ENCODE peak calls at places on chromosomes 5 and 9, in seven cellular contexts. One of them, this sample, is unnamed.

GRCh38 chr9:131807131-131807990 is 67.5 kb upstream of the RAPGEF1 start:
- DNase-seq in psoas muscle: no peak
- DNase-seq in prostate gland: no peak
- DNase-seq in transverse colon: no peak
- DNase-seq in hepatocyte: no peak
- DNase-seq in omental fat pad: no peak
- DNase-seq in sigmoid colon: no peak
- DNase-seq in this sample: no peak

GRCh38 chr9:10855847-10856246 is 243.0 kb upstream of the PTPRD start:
- DNase-seq in psoas muscle: no peak
- DNase-seq in prostate gland: no peak
- DNase-seq in transverse colon: no peak
- DNase-seq in hepatocyte: peak
- DNase-seq in omental fat pad: no peak
- DNase-seq in sigmoid colon: no peak
- DNase-seq in this sample: no peak

GRCh38 chr5:157689942-157690689 is 18.8 kb downstream of the C5orf52 start:
- DNase-seq in psoas muscle: no peak
- DNase-seq in prostate gland: no peak
- DNase-seq in transverse colon: no peak
- DNase-seq in hepatocyte: no peak
- DNase-seq in omental fat pad: no peak
- DNase-seq in sigmoid colon: no peak
- DNase-seq in this sample: no peak

GRCh38 chr9:126705767-126706697 is 92.3 kb downstream of the LMX1B start:
- DNase-seq in psoas muscle: peak
- DNase-seq in prostate gland: peak
- DNase-seq in transverse colon: peak
- DNase-seq in hepatocyte: peak
- DNase-seq in omental fat pad: peak
- DNase-seq in sigmoid colon: peak
- DNase-seq in this sample: no peak

GRCh38 chr5:61304611-61305369 is 27.3 kb upstream of the ZSWIM6 start:
- DNase-seq in psoas muscle: no peak
- DNase-seq in prostate gland: peak
- DNase-seq in transverse colon: peak
- DNase-seq in hepatocyte: peak
- DNase-seq in omental fat pad: no peak
- DNase-seq in sigmoid colon: no peak
- DNase-seq in this sample: no peak

GRCh38 chr9:103188966-103189365 is 193.8 kb downstream of the CYLC2 start:
- DNase-seq in psoas muscle: peak
- DNase-seq in prostate gland: no peak
- DNase-seq in transverse colon: no peak
- DNase-seq in hepatocyte: no peak
- DNase-seq in omental fat pad: no peak
- DNase-seq in sigmoid colon: no peak
- DNase-seq in this sample: no peak

GRCh38 chr5:132291026-132291425 is 3.2 kb upstream of the SLC22A4 start:
- DNase-seq in psoas muscle: no peak
- DNase-seq in prostate gland: no peak
- DNase-seq in transverse colon: no peak
- DNase-seq in hepatocyte: no peak
- DNase-seq in omental fat pad: no peak
- DNase-seq in sigmoid colon: no peak
- DNase-seq in this sample: no peak

GRCh38 chr9:129863059-129863690 is 27.9 kb downstream of the USP20 start:
- DNase-seq in psoas muscle: peak
- DNase-seq in prostate gland: no peak
- DNase-seq in transverse colon: peak
- DNase-seq in hepatocyte: no peak
- DNase-seq in omental fat pad: no peak
- DNase-seq in sigmoid colon: no peak
- DNase-seq in this sample: no peak

GRCh38 chr5:176519810-176520720 is 17.1 kb downstream of the RNF44 start:
- DNase-seq in psoas muscle: no peak
- DNase-seq in prostate gland: no peak
- DNase-seq in transverse colon: no peak
- DNase-seq in hepatocyte: no peak
- DNase-seq in omental fat pad: no peak
- DNase-seq in sigmoid colon: no peak
- DNase-seq in this sample: no peak

GRCh38 chr9:104386425-104387069 is 117.5 kb upstream of the OR13F1 start:
- DNase-seq in psoas muscle: no peak
- DNase-seq in prostate gland: no peak
- DNase-seq in transverse colon: no peak
- DNase-seq in hepatocyte: peak
- DNase-seq in omental fat pad: no peak
- DNase-seq in sigmoid colon: no peak
- DNase-seq in this sample: no peak

GRCh38 chr5:142585451-142585850 is 100.4 kb downstream of the FGF1 start:
- DNase-seq in psoas muscle: no peak
- DNase-seq in prostate gland: no peak
- DNase-seq in transverse colon: no peak
- DNase-seq in hepatocyte: no peak
- DNase-seq in omental fat pad: no peak
- DNase-seq in sigmoid colon: no peak
- DNase-seq in this sample: no peak

GRCh38 chr9:107248714-107249113 is 34.4 kb upstream of the RAD23B start:
- DNase-seq in psoas muscle: no peak
- DNase-seq in prostate gland: no peak
- DNase-seq in transverse colon: no peak
- DNase-seq in hepatocyte: no peak
- DNase-seq in omental fat pad: no peak
- DNase-seq in sigmoid colon: no peak
- DNase-seq in this sample: no peak

GRCh38 chr9:3916984-3917383 is 382.9 kb downstream of the GLIS3 start:
- DNase-seq in psoas muscle: no peak
- DNase-seq in prostate gland: no peak
- DNase-seq in transverse colon: no peak
- DNase-seq in hepatocyte: no peak
- DNase-seq in omental fat pad: no peak
- DNase-seq in sigmoid colon: no peak
- DNase-seq in this sample: no peak

GRCh38 chr9:125654121-125654520 is 52.9 kb downstream of the MAPKAP1 start:
- DNase-seq in psoas muscle: no peak
- DNase-seq in prostate gland: no peak
- DNase-seq in transverse colon: no peak
- DNase-seq in hepatocyte: no peak
- DNase-seq in omental fat pad: no peak
- DNase-seq in sigmoid colon: no peak
- DNase-seq in this sample: no peak

DNA sequence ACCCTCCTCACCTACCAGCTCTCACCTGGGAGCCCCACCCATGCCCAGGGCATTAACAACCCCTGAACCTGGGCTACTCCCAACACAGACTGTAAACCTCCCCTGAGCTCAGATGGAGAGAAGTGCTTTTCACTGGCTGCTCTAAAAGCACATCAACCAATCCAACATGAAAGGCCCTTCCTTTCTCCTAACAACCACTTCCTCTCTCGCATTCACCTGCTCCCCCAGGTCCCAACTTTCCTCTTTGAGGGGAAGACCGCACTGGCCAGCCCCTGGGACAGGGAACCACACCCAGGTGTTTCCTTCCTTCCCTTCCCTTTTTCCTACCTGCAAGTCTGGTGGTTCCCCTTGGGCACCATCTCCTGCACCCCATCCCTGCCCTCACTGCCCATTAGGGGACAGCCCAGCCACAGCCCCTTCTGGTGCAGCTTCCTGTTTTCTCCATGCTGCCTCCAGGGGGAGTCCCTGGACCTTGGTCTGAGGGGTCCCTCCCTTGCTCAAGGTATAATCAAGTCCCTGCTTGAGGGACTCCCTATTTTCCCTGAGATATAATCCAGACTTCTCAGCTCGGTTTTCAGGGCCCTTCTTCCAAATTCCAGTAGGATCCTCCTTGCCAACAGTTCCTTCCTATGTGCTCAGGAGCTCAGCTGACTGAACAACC is 30.5 kb upstream of the DAB2IP start:
- DNase-seq in psoas muscle: no peak
- DNase-seq in prostate gland: no peak
- DNase-seq in transverse colon: no peak
- DNase-seq in hepatocyte: no peak
- DNase-seq in omental fat pad: no peak
- DNase-seq in sigmoid colon: no peak
- DNase-seq in this sample: peak
- TF ChIP-seq CTCF in psoas muscle: peak
- TF ChIP-seq CTCF in prostate gland: no peak
- TF ChIP-seq CTCF in transverse colon: no peak
- TF ChIP-seq CTCF in hepatocyte: peak
- TF ChIP-seq CTCF in omental fat pad: no peak
- TF ChIP-seq CTCF in sigmoid colon: peak
- TF ChIP-seq CTCF in this sample: peak

DNA sequence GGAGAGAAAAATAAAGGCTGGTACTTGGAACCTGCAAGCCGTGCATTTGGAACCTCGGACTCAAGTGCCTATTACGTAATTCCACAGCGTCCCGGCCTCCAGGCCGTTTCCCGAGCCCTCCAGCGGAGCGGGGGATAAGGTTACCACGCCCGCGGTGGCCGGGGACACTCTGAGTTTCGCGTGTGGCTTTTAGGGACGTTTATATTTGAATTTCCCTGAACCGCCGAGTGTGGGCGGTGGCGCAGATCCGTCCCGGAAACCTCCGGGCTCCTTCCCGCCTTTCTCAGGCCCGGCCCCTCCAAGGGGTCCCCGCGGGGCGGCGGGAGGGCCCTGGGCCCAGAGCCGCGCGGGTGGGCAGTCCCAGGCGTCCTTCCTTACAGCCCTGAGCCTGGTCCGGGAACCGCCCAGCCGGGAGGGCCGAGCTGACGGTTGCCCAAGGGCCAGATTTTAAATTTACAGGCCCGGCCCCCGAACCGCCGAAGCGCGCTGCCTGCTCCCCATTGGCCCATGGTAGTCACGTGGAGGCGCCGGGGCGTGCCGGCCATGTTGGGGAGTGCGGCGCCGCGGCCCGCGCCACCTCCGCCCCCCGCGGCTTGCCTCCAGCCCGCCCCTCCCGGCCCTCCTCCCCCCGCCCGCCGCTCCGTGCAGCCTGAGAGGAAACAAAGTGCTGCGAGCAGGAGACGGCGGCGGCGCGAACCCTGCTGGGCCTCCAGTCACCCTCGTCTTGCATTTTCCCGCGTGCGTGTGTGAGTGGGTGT is at the start of gene LMNB1:
- DNase-seq in psoas muscle: peak
- DNase-seq in prostate gland: peak
- DNase-seq in transverse colon: peak
- DNase-seq in hepatocyte: peak
- DNase-seq in omental fat pad: peak
- DNase-seq in sigmoid colon: peak
- DNase-seq in this sample: no peak
- TF ChIP-seq CTCF in psoas muscle: no peak
- TF ChIP-seq CTCF in prostate gland: no peak
- TF ChIP-seq CTCF in transverse colon: peak
- TF ChIP-seq CTCF in hepatocyte: no peak
- TF ChIP-seq CTCF in omental fat pad: no peak
- TF ChIP-seq CTCF in sigmoid colon: no peak
- TF ChIP-seq CTCF in this sample: no peak

DNA sequence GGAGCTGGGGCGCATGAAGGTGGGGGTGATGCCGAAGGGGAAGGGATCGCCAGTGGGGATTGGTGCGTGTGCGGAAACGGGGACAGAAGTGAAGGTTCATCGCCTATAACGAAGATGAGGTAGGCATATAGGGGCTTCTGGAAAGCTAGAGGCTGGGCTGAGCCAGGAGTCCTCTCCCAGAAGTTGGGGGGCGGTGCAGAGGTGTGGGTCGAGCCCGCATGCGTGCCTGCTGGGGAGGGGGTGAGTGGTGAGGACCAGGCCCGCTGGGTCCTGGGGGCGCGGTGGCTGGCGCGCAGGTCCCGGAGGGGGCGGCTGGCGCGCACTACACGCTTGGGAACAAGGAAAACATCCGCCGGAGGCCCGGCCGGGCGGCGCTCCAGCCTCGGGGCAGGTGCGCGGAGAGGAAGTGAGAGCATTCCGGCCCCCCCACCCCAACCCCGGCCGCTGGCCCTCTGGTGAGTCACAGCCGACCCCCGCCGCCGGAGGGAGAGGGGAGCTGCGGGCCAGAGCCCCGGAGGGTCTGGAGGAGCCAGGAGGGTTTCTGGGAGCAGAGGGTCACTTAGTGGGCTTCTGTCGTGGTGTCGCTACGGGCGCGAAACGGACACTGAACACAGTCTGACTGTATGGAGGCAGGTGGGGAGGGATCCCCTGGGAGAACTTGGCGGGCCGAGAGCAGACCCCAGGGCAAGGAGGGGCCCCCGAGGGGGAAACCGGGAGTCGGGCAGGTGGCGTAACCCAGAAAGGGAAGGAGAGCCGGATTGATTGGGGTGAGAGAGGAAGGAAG is 2.9 kb upstream of the MSMP start:
- DNase-seq in psoas muscle: peak
- DNase-seq in prostate gland: peak
- DNase-seq in transverse colon: peak
- DNase-seq in hepatocyte: peak
- DNase-seq in omental fat pad: no peak
- DNase-seq in sigmoid colon: peak
- DNase-seq in this sample: no peak
- TF ChIP-seq CTCF in psoas muscle: no peak
- TF ChIP-seq CTCF in prostate gland: no peak
- TF ChIP-seq CTCF in transverse colon: peak
- TF ChIP-seq CTCF in hepatocyte: no peak
- TF ChIP-seq CTCF in omental fat pad: no peak
- TF ChIP-seq CTCF in sigmoid colon: no peak
- TF ChIP-seq CTCF in this sample: no peak

GRCh38 chr9:127726871-127727270 is 8.2 kb downstream of the TOR2A start:
- DNase-seq in psoas muscle: no peak
- DNase-seq in prostate gland: no peak
- DNase-seq in transverse colon: no peak
- DNase-seq in hepatocyte: no peak
- DNase-seq in omental fat pad: no peak
- DNase-seq in sigmoid colon: no peak
- DNase-seq in this sample: no peak

GRCh38 chr9:127730262-127730661 is 4.8 kb downstream of the TOR2A start:
- DNase-seq in psoas muscle: no peak
- DNase-seq in prostate gland: no peak
- DNase-seq in transverse colon: no peak
- DNase-seq in hepatocyte: no peak
- DNase-seq in omental fat pad: no peak
- DNase-seq in sigmoid colon: no peak
- DNase-seq in this sample: no peak

GRCh38 chr9:127730799-127731410 is 4.2 kb downstream of the TOR2A start:
- DNase-seq in psoas muscle: peak
- DNase-seq in prostate gland: no peak
- DNase-seq in transverse colon: no peak
- DNase-seq in hepatocyte: no peak
- DNase-seq in omental fat pad: no peak
- DNase-seq in sigmoid colon: no peak
- DNase-seq in this sample: no peak

GRCh38 chr9:127729522-127730256 is 5.4 kb downstream of the TOR2A start:
- DNase-seq in psoas muscle: no peak
- DNase-seq in prostate gland: no peak
- DNase-seq in transverse colon: no peak
- DNase-seq in hepatocyte: no peak
- DNase-seq in omental fat pad: no peak
- DNase-seq in sigmoid colon: no peak
- DNase-seq in this sample: no peak

DNA sequence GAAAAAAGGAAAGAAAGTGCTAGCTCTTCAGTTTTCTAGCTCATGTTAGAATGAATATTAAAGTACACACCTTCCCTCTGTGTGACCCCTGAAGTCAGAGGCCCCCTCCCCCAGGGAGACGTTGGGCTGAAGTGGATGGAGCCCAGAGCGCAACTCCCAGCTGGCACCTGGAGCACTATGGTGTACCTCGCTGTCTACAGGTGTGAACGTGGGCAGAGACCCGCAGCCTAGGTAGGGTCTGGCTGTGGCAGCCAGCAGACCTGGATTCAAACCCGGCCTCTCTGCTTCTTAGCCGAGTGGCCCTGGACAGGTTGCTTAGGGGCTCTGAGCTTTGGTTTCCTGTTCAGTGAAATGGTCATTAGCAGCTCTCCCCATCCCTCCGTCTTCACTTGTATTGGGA is 6.3 kb downstream of the TOR2A start:
- DNase-seq in psoas muscle: no peak
- DNase-seq in prostate gland: no peak
- DNase-seq in transverse colon: no peak
- DNase-seq in hepatocyte: no peak
- DNase-seq in omental fat pad: no peak
- DNase-seq in sigmoid colon: no peak
- DNase-seq in this sample: no peak
- TF ChIP-seq CTCF in psoas muscle: no peak
- TF ChIP-seq CTCF in prostate gland: no peak
- TF ChIP-seq CTCF in transverse colon: no peak
- TF ChIP-seq CTCF in hepatocyte: no peak
- TF ChIP-seq CTCF in omental fat pad: no peak
- TF ChIP-seq CTCF in sigmoid colon: no peak
- TF ChIP-seq CTCF in this sample: no peak

This sample was measured in D721Med.